ENCODE peak calls at places on chromosomes 13 and 19, in seven cellular contexts. H is IMR-90; E is brain microvascular endothelial cell; B is T-helper 2 cell; O is EL; Q is CD4-positive, alpha-beta memory T cell; D is tibial nerve. T is an unnamed sample.

GRCh38 chr13:95492044-95492801 is 60.3 kb upstream of the CLDN10 start:
- DNase-seq in Q (no peak), B (no peak), E (no peak), O (no peak), D (no peak), H (no peak), T (no peak)

GRCh38 chr13:24511019-24511823 is 1.4 kb downstream of the PARP4 start:
- DNase-seq in D (peak; percentile 26), E (peak; percentile 86), Q (peak; percentile 48), H (peak; percentile 91), O (peak; percentile 93), B (peak; percentile 68), T (no peak)

GRCh38 chr19:34575206-34575605 is 93.6 kb downstream of the WTIP start:
- DNase-seq in H (no peak), E (no peak), O (no peak), B (no peak), Q (no peak), D (no peak), T (no peak)

GRCh38 chr13:25945596-25945995 is 106.2 kb downstream of the SHISA2 start:
- DNase-seq in D (no peak), Q (no peak), H (no peak), B (no peak), O (peak; percentile 21), E (peak; percentile 45), T (no peak)

GRCh38 chr13:28542804-28543203 is 47.9 kb upstream of the FLT1 start:
- DNase-seq in Q (no peak), D (no peak), O (no peak), H (no peak), E (no peak), B (peak; percentile 19), T (no peak)

GRCh38 chr19:49987159-49987698 is 26.3 kb upstream of the SIGLEC11 start:
- DNase-seq in B (peak; percentile 86), H (peak; percentile 90), O (peak; percentile 81), Q (peak; percentile 81), E (peak; percentile 83), D (peak; percentile 91), T (peak; percentile 90)

GRCh38 chr13:112202966-112203365 is 136.0 kb downstream of the SOX1 start:
- DNase-seq in D (no peak), B (no peak), E (no peak), H (no peak), O (no peak), Q (no peak), T (no peak)

GRCh38 chr13:61954092-61954491 is 538.4 kb upstream of the PCDH20 start:
- DNase-seq in Q (no peak), D (no peak), O (no peak), B (no peak), H (peak; percentile 0), E (no peak), T (no peak)

GRCh38 chr19:41299755-41300089 is 10.2 kb upstream of the CCDC97 start:
- DNase-seq in D (peak; percentile 51), O (peak; percentile 53), Q (peak; percentile 60), H (peak; percentile 92), B (peak; percentile 56), E (peak; percentile 78), T (peak; percentile 84)